ENCODE peak calls at places on chromosomes 1 and 21, in five cellular contexts. F, D, A, M and I are unnamed samples. For H3K27me3, the result is how much of the 10 kb centered on the place peaks cover.

GRCh38 chr1:200206340-200206739 is 178.8 kb downstream of the NR5A2 start:
- DNase-seq in M (no peak), D (no peak), A (no peak), F (no peak), I (peak)

GRCh38 chr1:46176211-46176865 is at the start of gene P3R3URF:
- DNase-seq in D (no peak), M (no peak), A (no peak), F (no peak), I (no peak)

GRCh38 chr1:209652873-209653401 is 712 bp upstream of the LAMB3 start:
- DNase-seq in A (no peak), D (no peak), M (peak), F (peak), I (peak)

GRCh38 chr1:208298593-208299233 is 54.5 kb upstream of the PLXNA2 start:
- DNase-seq in M (no peak), D (no peak), F (no peak), A (no peak), I (no peak)

GRCh38 chr1:167612986-167613385 is 17.0 kb upstream of the RCSD1 start:
- DNase-seq in F (no peak), A (no peak), M (no peak), D (no peak), I (no peak)

GRCh38 chr1:10549919-10550656 is 75.3 kb downstream of the PEX14 start:
- DNase-seq in A (no peak), D (no peak), M (no peak), F (no peak), I (no peak)

GRCh38 chr1:207393610-207394009 is 60.5 kb upstream of the CR2 start:
- DNase-seq in M (peak), F (no peak), D (no peak), A (no peak), I (peak)

GRCh38 chr1:10854856-10855459 is 58.5 kb upstream of the CASZ1 start:
- DNase-seq in D (no peak), A (no peak), M (no peak), F (no peak), I (no peak)

GRCh38 chr1:87252406-87252805 is 76.3 kb upstream of the LMO4 start:
- DNase-seq in M (no peak), A (no peak), F (no peak), D (no peak), I (peak)

GRCh38 chr1:40932004-40932403 is 47.5 kb upstream of the CTPS1 start:
- DNase-seq in D (no peak), A (no peak), M (no peak), F (no peak), I (peak)

GRCh38 chr1:238331557-238331956 is 440.8 kb upstream of the ZP4 start:
- DNase-seq in A (no peak), F (no peak), M (no peak), D (no peak), I (no peak)

GRCh38 chr1:42529724-42530161 is 66.7 kb downstream of the CCDC30 start:
- DNase-seq in D (no peak), F (peak), A (no peak), M (no peak), I (peak)

GRCh38 chr1:117611894-117612481 is 6.1 kb downstream of the TENT5C start:
- DNase-seq in F (peak), D (no peak), M (no peak), A (no peak), I (no peak)

GRCh38 chr21:16117851-16118592 is 388.2 kb downstream of the USP25 start:
- DNase-seq in F (no peak), M (no peak), D (no peak), A (no peak), I (peak)

GRCh38 chr1:9929431-9930385 is 13.5 kb downstream of the LZIC start:
- DNase-seq in D (peak), A (no peak), M (no peak), F (no peak), I (no peak)

GRCh38 chr21:35637431-35637830 is 422.9 kb downstream of the SETD4 start:
- DNase-seq in F (no peak), A (no peak), D (no peak), M (no peak), I (peak)

GRCh38 chr1:245276426-245276825 is 121.6 kb downstream of the KIF26B start:
- DNase-seq in D (no peak), F (no peak), M (no peak), A (no peak), I (no peak)

GRCh38 chr1:216750031-216750627 is 26.9 kb upstream of the ESRRG start:
- DNase-seq in A (peak), M (no peak), F (peak), D (peak), I (peak)

GRCh38 chr1:220788146-220788545 is 1.4 kb downstream of the MTARC1 start:
- DNase-seq in A (no peak), D (no peak), M (no peak), F (no peak), I (peak)

GRCh38 chr1:220786057-220786336 is 716 bp upstream of the MTARC1 start:
- DNase-seq in A (no peak), D (no peak), F (no peak), M (no peak), I (no peak)

GRCh38 chr1:220787069-220787614 is 429 bp downstream of the MTARC1 start:
- DNase-seq in M (peak), F (peak), D (no peak), A (peak), I (peak)

GRCh38 chr1:220785166-220786056 is 1.3 kb upstream of the MTARC1 start:
- DNase-seq in M (no peak), F (no peak), D (no peak), A (no peak), I (peak)

GRCh38 chr1:220786337-220787068 is at the start of gene MTARC1:
- DNase-seq in F (peak), D (peak), M (no peak), A (peak), I (peak)
- H3K9ac ChIP-seq in F (peak), D (peak), M (peak), A (peak), I (peak)

GRCh38 chr1:230979389-230979716 is 459 bp downstream of the ARV1 start:
- DNase-seq in M (no peak), A (no peak), F (no peak), D (no peak), I (no peak)

GRCh38 chr1:230983811-230984210 is 4.9 kb downstream of the ARV1 start:
- DNase-seq in M (no peak), A (no peak), D (no peak), F (no peak), I (no peak)

GRCh38 chr1:230985711-230986110 is 6.8 kb downstream of the ARV1 start:
- DNase-seq in A (no peak), F (no peak), D (no peak), M (no peak), I (no peak)

GRCh38 chr1:230979952-230980351 is 1.1 kb downstream of the ARV1 start:
- DNase-seq in M (no peak), D (no peak), A (no peak), F (no peak), I (no peak)

GRCh38 chr1:230982698-230983097 is 3.8 kb downstream of the ARV1 start:
- DNase-seq in D (no peak), F (no peak), A (no peak), M (no peak), I (no peak)
- H3K27me3 ChIP-seq in D (under half), F (under half), A (under half), M (under half), I (under half)

DNA sequence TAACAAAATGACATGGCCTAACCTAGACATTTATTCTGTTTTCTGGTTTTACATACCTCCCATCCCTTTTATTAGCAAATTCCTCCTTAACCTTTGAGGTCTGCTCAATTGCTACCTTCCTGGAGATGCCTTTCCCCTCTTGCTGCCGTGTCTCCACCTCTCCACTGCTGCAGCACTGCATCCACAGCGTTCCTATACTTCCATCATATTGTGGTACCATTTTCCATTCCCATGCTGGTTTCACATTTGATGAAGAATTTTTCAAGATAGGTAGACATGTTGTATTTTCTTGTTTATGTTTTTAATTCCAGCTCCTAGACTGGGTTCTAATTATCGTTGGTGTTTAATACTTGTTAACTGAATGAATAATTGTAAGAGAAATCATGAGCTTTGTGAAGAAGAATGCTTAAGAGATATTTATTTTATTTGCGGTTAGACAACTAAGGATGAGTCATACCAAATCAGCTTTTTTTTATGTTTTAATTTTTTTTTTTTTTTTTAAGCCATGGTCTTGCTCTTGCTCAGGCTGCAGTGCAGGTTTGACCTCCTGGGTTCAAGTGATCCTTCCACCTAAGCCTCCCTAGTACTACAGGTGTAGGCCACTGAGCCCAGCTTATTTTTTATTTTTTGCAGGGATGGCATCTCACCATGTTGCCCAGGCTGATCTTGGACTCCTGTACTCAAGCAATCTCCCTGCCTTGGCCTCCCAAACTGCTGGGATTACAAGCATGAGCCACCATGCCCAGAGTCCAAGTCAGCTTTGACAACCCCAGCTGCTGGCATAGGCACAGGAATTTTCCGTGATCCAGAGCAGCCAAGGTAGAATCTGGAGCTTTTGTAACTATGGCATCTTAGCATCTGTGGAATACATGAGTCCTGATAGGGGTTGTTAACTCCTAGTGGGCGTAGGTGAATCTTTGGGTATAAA is 44.0 kb downstream of the ATP6V1G3 start:
- DNase-seq in D (no peak), A (no peak), F (no peak), M (no peak), I (peak)
- TF ChIP-seq EZH2phosphoT487 in D (no peak), A (no peak), F (no peak), M (no peak), I (no peak)

GRCh38 chr1:55041613-55042012 is 2.3 kb downstream of the PCSK9 start:
- DNase-seq in F (no peak), M (no peak), D (no peak), A (no peak), I (no peak)
- H3K9ac ChIP-seq in F (no peak), M (no peak), D (no peak), A (no peak), I (no peak)

GRCh38 chr1:21189906-21190500 is 13.3 kb upstream of the EIF4G3 start:
- DNase-seq in M (no peak), F (no peak), A (no peak), D (no peak), I (no peak)

DNA sequence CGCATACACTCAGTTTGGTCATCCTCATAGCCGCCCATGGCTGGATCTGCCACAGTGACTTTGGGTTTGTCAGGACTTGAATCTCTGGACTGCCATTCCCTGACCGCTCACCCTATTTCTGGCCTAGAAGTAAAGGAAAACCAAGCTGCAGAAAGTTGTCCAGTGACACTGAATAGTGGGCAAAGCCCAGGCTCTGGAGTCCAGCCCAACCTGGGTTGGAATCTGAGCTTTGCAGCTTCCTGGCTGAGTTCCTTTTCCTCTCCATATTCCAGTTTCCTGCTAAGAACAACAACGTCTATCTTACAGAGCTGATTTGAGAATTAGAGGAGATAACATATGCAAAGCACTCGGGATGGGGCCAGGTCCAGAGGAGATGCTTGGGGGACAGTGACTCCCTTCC is 15.6 kb upstream of the EIF4G3 start:
- DNase-seq in A (no peak), M (no peak), F (no peak), D (no peak), I (no peak)
- H3K27me3 ChIP-seq in A (under half), M (under half), F (under half), D (half or more), I (under half)